ENCODE peak calls at places on chromosomes 2 and 18, in eight cellular contexts. G is psoas muscle; A is NCI-H1092; K is GM12865; V is small intestine; B is stimulated activated naive CD8-positive, alpha-beta T cell treated with anti-CD3 and anti-CD28 coated beads, Interleukin-15, Interleukin-2, amounts not matched to agents 100 U/mL and 50 U/mL, for 24 hours; T is midbrain; Y is colonic mucosa. R is an unnamed sample.

GRCh38 chr2:29463181-29463900 is 348.1 kb downstream of the CLIP4 start:
- DNase-seq in B (no peak), K (no peak), T (no peak), G (no peak), V (no peak), Y (no peak), A (no peak), R (no peak)

GRCh38 chr2:203855274-203855673 is 12.3 kb upstream of the CTLA4 start:
- DNase-seq in K (no peak), G (no peak), V (no peak), B (no peak), A (no peak), Y (no peak), T (no peak), R (no peak)

GRCh38 chr2:12852135-12852534 is 135.4 kb downstream of the TRIB2 start:
- DNase-seq in K (no peak), V (no peak), T (no peak), G (no peak), B (no peak), A (no peak), Y (no peak), R (no peak)

GRCh38 chr2:170324640-170325046 is 146.7 kb downstream of the MYO3B start:
- DNase-seq in A (peak; percentile 61), T (peak; percentile 28), V (peak; percentile 61), B (peak; percentile 27), G (no peak), K (peak; percentile 56), Y (peak; percentile 22), R (peak; percentile 54)

GRCh38 chr18:23053756-23054457 is 81.4 kb upstream of the CABLES1 start:
- DNase-seq in Y (no peak), B (no peak), V (no peak), K (no peak), A (peak; percentile 6), T (peak; percentile 8), G (no peak), R (peak; percentile 16)

GRCh38 chr2:130388221-130388907 is 32.5 kb downstream of the PTPN18 start:
- DNase-seq in A (no peak), K (no peak), B (no peak), Y (no peak), G (no peak), V (no peak), T (no peak), R (no peak)

GRCh38 chr2:21740529-21740928 is 616.8 kb downstream of the TDRD15 start:
- DNase-seq in T (no peak), V (no peak), Y (no peak), G (no peak), B (no peak), K (no peak), A (no peak), R (no peak)

GRCh38 chr2:66585616-66586015 is 150.7 kb downstream of the MEIS1 start:
- DNase-seq in A (no peak), K (no peak), Y (no peak), V (no peak), T (no peak), G (no peak), B (no peak), R (no peak)

GRCh38 chr18:37318360-37319037 is 247.1 kb downstream of the CELF4 start:
- DNase-seq in V (no peak), Y (no peak), A (no peak), G (no peak), B (no peak), K (no peak), T (no peak), R (no peak)

GRCh38 chr2:206989306-206989705 is 50.0 kb downstream of the CPO start:
- DNase-seq in B (peak; percentile 25), T (peak; percentile 9), G (no peak), A (peak; percentile 0), K (peak; percentile 51), V (peak; percentile 62), Y (peak; percentile 21), R (peak; percentile 25)

GRCh38 chr2:171574149-171574795 is 52.0 kb downstream of the CYBRD1 start:
- DNase-seq in G (peak; percentile 74), B (peak; percentile 88), Y (peak; percentile 77), K (peak; percentile 85), A (peak; percentile 64), T (peak; percentile 80), V (peak; percentile 75), R (peak; percentile 85)

GRCh38 chr18:50154420-50154819 is 40.5 kb downstream of the MYO5B start:
- DNase-seq in A (no peak), T (no peak), V (peak; percentile 93), G (no peak), K (no peak), B (no peak), Y (no peak), R (no peak)

GRCh38 chr2:953975-954686 is 3.5 kb downstream of the SNTG2 start:
- DNase-seq in T (no peak), K (no peak), Y (no peak), G (no peak), A (no peak), V (peak; percentile 4), B (no peak), R (peak; percentile 20)

GRCh38 chr2:104768694-104769093 is 85.2 kb upstream of the POU3F3 start:
- DNase-seq in B (no peak), A (no peak), V (no peak), K (no peak), T (no peak), G (no peak), Y (no peak), R (no peak)

GRCh38 chr2:27303093-27304025 is 4.9 kb downstream of the UCN start:
- DNase-seq in A (peak; percentile 57), T (peak; percentile 55), V (peak; percentile 82), G (no peak), B (peak; percentile 50), K (peak; percentile 67), Y (peak; percentile 59), R (peak; percentile 86)

GRCh38 chr2:241540766-241541561 is 17.6 kb upstream of the BOK start:
- DNase-seq in T (peak; percentile 26), A (no peak), V (peak; percentile 69), Y (peak; percentile 80), K (peak; percentile 73), B (peak; percentile 75), G (peak; percentile 72), R (peak; percentile 50)

GRCh38 chr2:101793277-101793969 is 95.9 kb downstream of the MAP4K4 start:
- DNase-seq in B (no peak), A (no peak), K (no peak), G (no peak), T (peak; percentile 70), Y (no peak), V (no peak), R (peak; percentile 30)

GRCh38 chr2:190352668-190353536 is 9.5 kb downstream of the INPP1 start:
- DNase-seq in T (peak; percentile 60), Y (no peak), V (peak; percentile 48), K (no peak), A (peak; percentile 44), G (no peak), B (no peak), R (no peak)

GRCh38 chr18:75280427-75281280 is 70.1 kb downstream of the TSHZ1 start:
- DNase-seq in A (no peak), G (no peak), K (no peak), B (no peak), V (peak; percentile 78), Y (no peak), T (no peak), R (no peak)

GRCh38 chr2:64823794-64824193 is 165.4 kb upstream of the SLC1A4 start:
- DNase-seq in T (no peak), V (no peak), K (no peak), A (no peak), B (no peak), G (no peak), Y (no peak), R (no peak)

GRCh38 chr2:127683766-127684165 is 8.4 kb upstream of the LIMS2 start:
- DNase-seq in A (no peak), K (no peak), T (no peak), V (no peak), G (no peak), B (no peak), Y (no peak), R (no peak)

GRCh38 chr2:111135910-111136297 is 15.2 kb downstream of the BCL2L11 start:
- DNase-seq in K (no peak), T (no peak), B (no peak), G (peak; percentile 84), Y (no peak), V (no peak), A (no peak), R (peak; percentile 7)

GRCh38 chr18:79965119-79965902 is 868 bp downstream of the HSBP1L1 start:
- DNase-seq in B (peak; percentile 37), K (peak; percentile 57), G (no peak), A (peak; percentile 48), T (peak; percentile 31), V (peak; percentile 80), Y (peak; percentile 82), R (peak; percentile 69)

GRCh38 chr2:64013053-64013452 is 6.2 kb downstream of the VPS54 start:
- DNase-seq in T (no peak), K (no peak), B (no peak), G (no peak), A (no peak), Y (no peak), V (no peak), R (no peak)

GRCh38 chr2:7849531-7849930 is 832.3 kb upstream of the ID2 start:
- DNase-seq in B (no peak), G (no peak), T (no peak), Y (no peak), V (no peak), K (no peak), A (no peak), R (no peak)

R was measured in A549.